ENCODE peak calls at places on chromosomes 2 and 18, in nine cellular contexts. One of them, this sample, is unnamed.

GRCh38 chr2:226581004-226581403 is 218.6 kb downstream of the IRS1 start:
- DNase-seq in NCI-H1105 treated with DMSO at 0.1 percent for 48 hours: no peak
- DNase-seq in GM18507: no peak
- DNase-seq in activated CD4-positive, alpha-beta T cell treated with anti-CD3 and anti-CD28 coated beads, Interleukin-2, amount 50 U/mL, for 4 hours: no peak
- DNase-seq in SK-MEL-5: no peak
- DNase-seq in spleen: no peak
- DNase-seq in NCI-H1417 treated with DMSO at 0.1 percent for 48 hours: no peak
- DNase-seq in fibroblast of pulmonary artery: no peak
- DNase-seq in skeletal muscle cell: no peak
- DNase-seq in this sample: peak; percentile 73

GRCh38 chr18:72762505-72763122 is 105.2 kb downstream of the NETO1 start:
- DNase-seq in NCI-H1105 treated with DMSO at 0.1 percent for 48 hours: peak; percentile 64
- DNase-seq in GM18507: peak; percentile 2
- DNase-seq in activated CD4-positive, alpha-beta T cell treated with anti-CD3 and anti-CD28 coated beads, Interleukin-2, amount 50 U/mL, for 4 hours: no peak
- DNase-seq in SK-MEL-5: peak; percentile 73
- DNase-seq in spleen: no peak
- DNase-seq in NCI-H1417 treated with DMSO at 0.1 percent for 48 hours: peak; percentile 74
- DNase-seq in fibroblast of pulmonary artery: peak; percentile 76
- DNase-seq in skeletal muscle cell: peak; percentile 25
- DNase-seq in this sample: no peak

GRCh38 chr2:142722086-142722485 is 155.4 kb upstream of the KYNU start:
- DNase-seq in NCI-H1105 treated with DMSO at 0.1 percent for 48 hours: no peak
- DNase-seq in GM18507: no peak
- DNase-seq in activated CD4-positive, alpha-beta T cell treated with anti-CD3 and anti-CD28 coated beads, Interleukin-2, amount 50 U/mL, for 4 hours: no peak
- DNase-seq in SK-MEL-5: peak; percentile 67
- DNase-seq in spleen: no peak
- DNase-seq in NCI-H1417 treated with DMSO at 0.1 percent for 48 hours: no peak
- DNase-seq in fibroblast of pulmonary artery: no peak
- DNase-seq in skeletal muscle cell: no peak
- DNase-seq in this sample: no peak

GRCh38 chr18:63160172-63160995 is 159.2 kb downstream of the BCL2 start:
- DNase-seq in NCI-H1105 treated with DMSO at 0.1 percent for 48 hours: no peak
- DNase-seq in GM18507: no peak
- DNase-seq in activated CD4-positive, alpha-beta T cell treated with anti-CD3 and anti-CD28 coated beads, Interleukin-2, amount 50 U/mL, for 4 hours: no peak
- DNase-seq in SK-MEL-5: no peak
- DNase-seq in spleen: peak; percentile 83
- DNase-seq in NCI-H1417 treated with DMSO at 0.1 percent for 48 hours: no peak
- DNase-seq in fibroblast of pulmonary artery: no peak
- DNase-seq in skeletal muscle cell: no peak
- DNase-seq in this sample: peak; percentile 59

GRCh38 chr18:79680100-79680879 is 687 bp downstream of the CTDP1 start:
- DNase-seq in NCI-H1105 treated with DMSO at 0.1 percent for 48 hours: no peak
- DNase-seq in GM18507: no peak
- DNase-seq in activated CD4-positive, alpha-beta T cell treated with anti-CD3 and anti-CD28 coated beads, Interleukin-2, amount 50 U/mL, for 4 hours: peak; percentile 52
- DNase-seq in SK-MEL-5: peak; percentile 35
- DNase-seq in spleen: peak; percentile 93
- DNase-seq in NCI-H1417 treated with DMSO at 0.1 percent for 48 hours: no peak
- DNase-seq in fibroblast of pulmonary artery: peak; percentile 60
- DNase-seq in skeletal muscle cell: no peak
- DNase-seq in this sample: peak; percentile 86

GRCh38 chr2:31070339-31070738 is 67.9 kb downstream of the GALNT14 start:
- DNase-seq in NCI-H1105 treated with DMSO at 0.1 percent for 48 hours: no peak
- DNase-seq in GM18507: no peak
- DNase-seq in activated CD4-positive, alpha-beta T cell treated with anti-CD3 and anti-CD28 coated beads, Interleukin-2, amount 50 U/mL, for 4 hours: no peak
- DNase-seq in SK-MEL-5: no peak
- DNase-seq in spleen: no peak
- DNase-seq in NCI-H1417 treated with DMSO at 0.1 percent for 48 hours: no peak
- DNase-seq in fibroblast of pulmonary artery: no peak
- DNase-seq in skeletal muscle cell: no peak
- DNase-seq in this sample: no peak

GRCh38 chr18:36308711-36309435 is 11.4 kb downstream of the FHOD3 start:
- DNase-seq in NCI-H1105 treated with DMSO at 0.1 percent for 48 hours: no peak
- DNase-seq in GM18507: no peak
- DNase-seq in activated CD4-positive, alpha-beta T cell treated with anti-CD3 and anti-CD28 coated beads, Interleukin-2, amount 50 U/mL, for 4 hours: no peak
- DNase-seq in SK-MEL-5: no peak
- DNase-seq in spleen: no peak
- DNase-seq in NCI-H1417 treated with DMSO at 0.1 percent for 48 hours: no peak
- DNase-seq in fibroblast of pulmonary artery: no peak
- DNase-seq in skeletal muscle cell: no peak
- DNase-seq in this sample: no peak

GRCh38 chr2:126733795-126734194 is 77.8 kb downstream of the GYPC start:
- DNase-seq in NCI-H1105 treated with DMSO at 0.1 percent for 48 hours: no peak
- DNase-seq in GM18507: no peak
- DNase-seq in activated CD4-positive, alpha-beta T cell treated with anti-CD3 and anti-CD28 coated beads, Interleukin-2, amount 50 U/mL, for 4 hours: no peak
- DNase-seq in SK-MEL-5: no peak
- DNase-seq in spleen: no peak
- DNase-seq in NCI-H1417 treated with DMSO at 0.1 percent for 48 hours: no peak
- DNase-seq in fibroblast of pulmonary artery: no peak
- DNase-seq in skeletal muscle cell: no peak
- DNase-seq in this sample: no peak

GRCh38 chr2:193966590-193966989 is 1690.4 kb upstream of the SLC39A10 start:
- DNase-seq in NCI-H1105 treated with DMSO at 0.1 percent for 48 hours: no peak
- DNase-seq in GM18507: no peak
- DNase-seq in activated CD4-positive, alpha-beta T cell treated with anti-CD3 and anti-CD28 coated beads, Interleukin-2, amount 50 U/mL, for 4 hours: no peak
- DNase-seq in SK-MEL-5: peak; percentile 28
- DNase-seq in spleen: no peak
- DNase-seq in NCI-H1417 treated with DMSO at 0.1 percent for 48 hours: no peak
- DNase-seq in fibroblast of pulmonary artery: peak; percentile 87
- DNase-seq in skeletal muscle cell: peak; percentile 82
- DNase-seq in this sample: no peak

GRCh38 chr2:162196611-162197010 is 44.6 kb upstream of the GCG start:
- DNase-seq in NCI-H1105 treated with DMSO at 0.1 percent for 48 hours: no peak
- DNase-seq in GM18507: no peak
- DNase-seq in activated CD4-positive, alpha-beta T cell treated with anti-CD3 and anti-CD28 coated beads, Interleukin-2, amount 50 U/mL, for 4 hours: no peak
- DNase-seq in SK-MEL-5: no peak
- DNase-seq in spleen: no peak
- DNase-seq in NCI-H1417 treated with DMSO at 0.1 percent for 48 hours: no peak
- DNase-seq in fibroblast of pulmonary artery: peak; percentile 53
- DNase-seq in skeletal muscle cell: peak; percentile 48
- DNase-seq in this sample: no peak

GRCh38 chr18:70293166-70293565 is 4.3 kb downstream of the SOCS6 start:
- DNase-seq in NCI-H1105 treated with DMSO at 0.1 percent for 48 hours: no peak
- DNase-seq in GM18507: no peak
- DNase-seq in activated CD4-positive, alpha-beta T cell treated with anti-CD3 and anti-CD28 coated beads, Interleukin-2, amount 50 U/mL, for 4 hours: no peak
- DNase-seq in SK-MEL-5: no peak
- DNase-seq in spleen: no peak
- DNase-seq in NCI-H1417 treated with DMSO at 0.1 percent for 48 hours: no peak
- DNase-seq in fibroblast of pulmonary artery: no peak
- DNase-seq in skeletal muscle cell: no peak
- DNase-seq in this sample: no peak

GRCh38 chr2:105121417-105121816 is 83.5 kb downstream of the MRPS9 start:
- DNase-seq in NCI-H1105 treated with DMSO at 0.1 percent for 48 hours: no peak
- DNase-seq in GM18507: no peak
- DNase-seq in activated CD4-positive, alpha-beta T cell treated with anti-CD3 and anti-CD28 coated beads, Interleukin-2, amount 50 U/mL, for 4 hours: no peak
- DNase-seq in SK-MEL-5: no peak
- DNase-seq in spleen: no peak
- DNase-seq in NCI-H1417 treated with DMSO at 0.1 percent for 48 hours: no peak
- DNase-seq in fibroblast of pulmonary artery: no peak
- DNase-seq in skeletal muscle cell: no peak
- DNase-seq in this sample: no peak

GRCh38 chr2:170815746-170816498 is 765 bp upstream of the GAD1 start:
- DNase-seq in NCI-H1105 treated with DMSO at 0.1 percent for 48 hours: peak; percentile 83
- DNase-seq in GM18507: peak; percentile 58
- DNase-seq in activated CD4-positive, alpha-beta T cell treated with anti-CD3 and anti-CD28 coated beads, Interleukin-2, amount 50 U/mL, for 4 hours: peak; percentile 55
- DNase-seq in SK-MEL-5: peak; percentile 73
- DNase-seq in spleen: peak; percentile 81
- DNase-seq in NCI-H1417 treated with DMSO at 0.1 percent for 48 hours: no peak
- DNase-seq in fibroblast of pulmonary artery: peak; percentile 46
- DNase-seq in skeletal muscle cell: no peak
- DNase-seq in this sample: peak; percentile 79

GRCh38 chr2:217899231-217900009 is 103.4 kb downstream of the TNS1 start:
- DNase-seq in NCI-H1105 treated with DMSO at 0.1 percent for 48 hours: no peak
- DNase-seq in GM18507: peak; percentile 38
- DNase-seq in activated CD4-positive, alpha-beta T cell treated with anti-CD3 and anti-CD28 coated beads, Interleukin-2, amount 50 U/mL, for 4 hours: no peak
- DNase-seq in SK-MEL-5: peak; percentile 70
- DNase-seq in spleen: no peak
- DNase-seq in NCI-H1417 treated with DMSO at 0.1 percent for 48 hours: no peak
- DNase-seq in fibroblast of pulmonary artery: peak; percentile 89
- DNase-seq in skeletal muscle cell: peak; percentile 68
- DNase-seq in this sample: peak; percentile 75

GRCh38 chr18:76557026-76557575 is 62.1 kb upstream of the ZNF516 start:
- DNase-seq in NCI-H1105 treated with DMSO at 0.1 percent for 48 hours: no peak
- DNase-seq in GM18507: no peak
- DNase-seq in activated CD4-positive, alpha-beta T cell treated with anti-CD3 and anti-CD28 coated beads, Interleukin-2, amount 50 U/mL, for 4 hours: no peak
- DNase-seq in SK-MEL-5: no peak
- DNase-seq in spleen: no peak
- DNase-seq in NCI-H1417 treated with DMSO at 0.1 percent for 48 hours: no peak
- DNase-seq in fibroblast of pulmonary artery: no peak
- DNase-seq in skeletal muscle cell: no peak
- DNase-seq in this sample: no peak

GRCh38 chr2:97730245-97730644 is 16.9 kb downstream of the ZAP70 start:
- DNase-seq in NCI-H1105 treated with DMSO at 0.1 percent for 48 hours: peak; percentile 16
- DNase-seq in GM18507: no peak
- DNase-seq in activated CD4-positive, alpha-beta T cell treated with anti-CD3 and anti-CD28 coated beads, Interleukin-2, amount 50 U/mL, for 4 hours: no peak
- DNase-seq in SK-MEL-5: no peak
- DNase-seq in spleen: peak; percentile 14
- DNase-seq in NCI-H1417 treated with DMSO at 0.1 percent for 48 hours: no peak
- DNase-seq in fibroblast of pulmonary artery: peak; percentile 33
- DNase-seq in skeletal muscle cell: no peak
- DNase-seq in this sample: no peak

GRCh38 chr2:120580709-120581108 is 155.0 kb upstream of the GLI2 start:
- DNase-seq in NCI-H1105 treated with DMSO at 0.1 percent for 48 hours: no peak
- DNase-seq in GM18507: no peak
- DNase-seq in activated CD4-positive, alpha-beta T cell treated with anti-CD3 and anti-CD28 coated beads, Interleukin-2, amount 50 U/mL, for 4 hours: no peak
- DNase-seq in SK-MEL-5: no peak
- DNase-seq in spleen: no peak
- DNase-seq in NCI-H1417 treated with DMSO at 0.1 percent for 48 hours: no peak
- DNase-seq in fibroblast of pulmonary artery: no peak
- DNase-seq in skeletal muscle cell: no peak
- DNase-seq in this sample: no peak

GRCh38 chr18:33201509-33201926 is 239.0 kb downstream of the CCDC178 start:
- DNase-seq in NCI-H1105 treated with DMSO at 0.1 percent for 48 hours: no peak
- DNase-seq in GM18507: no peak
- DNase-seq in activated CD4-positive, alpha-beta T cell treated with anti-CD3 and anti-CD28 coated beads, Interleukin-2, amount 50 U/mL, for 4 hours: no peak
- DNase-seq in SK-MEL-5: peak; percentile 77
- DNase-seq in spleen: no peak
- DNase-seq in NCI-H1417 treated with DMSO at 0.1 percent for 48 hours: no peak
- DNase-seq in fibroblast of pulmonary artery: peak; percentile 53
- DNase-seq in skeletal muscle cell: peak; percentile 13
- DNase-seq in this sample: no peak

GRCh38 chr2:224195954-224196571 is 157.0 kb upstream of the SERPINE2 start:
- DNase-seq in NCI-H1105 treated with DMSO at 0.1 percent for 48 hours: no peak
- DNase-seq in GM18507: no peak
- DNase-seq in activated CD4-positive, alpha-beta T cell treated with anti-CD3 and anti-CD28 coated beads, Interleukin-2, amount 50 U/mL, for 4 hours: no peak
- DNase-seq in SK-MEL-5: peak; percentile 28
- DNase-seq in spleen: no peak
- DNase-seq in NCI-H1417 treated with DMSO at 0.1 percent for 48 hours: no peak
- DNase-seq in fibroblast of pulmonary artery: peak; percentile 34
- DNase-seq in skeletal muscle cell: no peak
- DNase-seq in this sample: no peak

GRCh38 chr2:46775722-46776121 is 139.9 kb downstream of the MCFD2 start:
- DNase-seq in NCI-H1105 treated with DMSO at 0.1 percent for 48 hours: no peak
- DNase-seq in GM18507: no peak
- DNase-seq in activated CD4-positive, alpha-beta T cell treated with anti-CD3 and anti-CD28 coated beads, Interleukin-2, amount 50 U/mL, for 4 hours: no peak
- DNase-seq in SK-MEL-5: no peak
- DNase-seq in spleen: no peak
- DNase-seq in NCI-H1417 treated with DMSO at 0.1 percent for 48 hours: no peak
- DNase-seq in fibroblast of pulmonary artery: no peak
- DNase-seq in skeletal muscle cell: no peak
- DNase-seq in this sample: no peak

GRCh38 chr2:144430722-144431163 is 89.2 kb downstream of the ZEB2 start:
- DNase-seq in NCI-H1105 treated with DMSO at 0.1 percent for 48 hours: peak; percentile 75
- DNase-seq in GM18507: peak; percentile 8
- DNase-seq in activated CD4-positive, alpha-beta T cell treated with anti-CD3 and anti-CD28 coated beads, Interleukin-2, amount 50 U/mL, for 4 hours: no peak
- DNase-seq in SK-MEL-5: no peak
- DNase-seq in spleen: no peak
- DNase-seq in NCI-H1417 treated with DMSO at 0.1 percent for 48 hours: no peak
- DNase-seq in fibroblast of pulmonary artery: peak; percentile 63
- DNase-seq in skeletal muscle cell: peak; percentile 72
- DNase-seq in this sample: no peak

GRCh38 chr2:205171541-205171940 is 510.8 kb upstream of the NRP2 start:
- DNase-seq in NCI-H1105 treated with DMSO at 0.1 percent for 48 hours: no peak
- DNase-seq in GM18507: no peak
- DNase-seq in activated CD4-positive, alpha-beta T cell treated with anti-CD3 and anti-CD28 coated beads, Interleukin-2, amount 50 U/mL, for 4 hours: no peak
- DNase-seq in SK-MEL-5: no peak
- DNase-seq in spleen: no peak
- DNase-seq in NCI-H1417 treated with DMSO at 0.1 percent for 48 hours: no peak
- DNase-seq in fibroblast of pulmonary artery: no peak
- DNase-seq in skeletal muscle cell: no peak
- DNase-seq in this sample: no peak

GRCh38 chr2:56047136-56047535 is 123.6 kb upstream of the EFEMP1 start:
- DNase-seq in NCI-H1105 treated with DMSO at 0.1 percent for 48 hours: peak; percentile 50
- DNase-seq in GM18507: no peak
- DNase-seq in activated CD4-positive, alpha-beta T cell treated with anti-CD3 and anti-CD28 coated beads, Interleukin-2, amount 50 U/mL, for 4 hours: no peak
- DNase-seq in SK-MEL-5: no peak
- DNase-seq in spleen: no peak
- DNase-seq in NCI-H1417 treated with DMSO at 0.1 percent for 48 hours: no peak
- DNase-seq in fibroblast of pulmonary artery: no peak
- DNase-seq in skeletal muscle cell: no peak
- DNase-seq in this sample: no peak

GRCh38 chr2:75751824-75752468 is 41.2 kb upstream of the GCFC2 start:
- DNase-seq in NCI-H1105 treated with DMSO at 0.1 percent for 48 hours: no peak
- DNase-seq in GM18507: no peak
- DNase-seq in activated CD4-positive, alpha-beta T cell treated with anti-CD3 and anti-CD28 coated beads, Interleukin-2, amount 50 U/mL, for 4 hours: no peak
- DNase-seq in SK-MEL-5: no peak
- DNase-seq in spleen: no peak
- DNase-seq in NCI-H1417 treated with DMSO at 0.1 percent for 48 hours: no peak
- DNase-seq in fibroblast of pulmonary artery: no peak
- DNase-seq in skeletal muscle cell: no peak
- DNase-seq in this sample: no peak

GRCh38 chr18:75455249-75456183 is 28.0 kb upstream of the SMIM21 start:
- DNase-seq in NCI-H1105 treated with DMSO at 0.1 percent for 48 hours: no peak
- DNase-seq in GM18507: no peak
- DNase-seq in activated CD4-positive, alpha-beta T cell treated with anti-CD3 and anti-CD28 coated beads, Interleukin-2, amount 50 U/mL, for 4 hours: no peak
- DNase-seq in SK-MEL-5: no peak
- DNase-seq in spleen: no peak
- DNase-seq in NCI-H1417 treated with DMSO at 0.1 percent for 48 hours: no peak
- DNase-seq in fibroblast of pulmonary artery: peak; percentile 23
- DNase-seq in skeletal muscle cell: no peak
- DNase-seq in this sample: no peak

GRCh38 chr2:74333175-74333574 is 10.0 kb downstream of the SLC4A5 start:
- DNase-seq in NCI-H1105 treated with DMSO at 0.1 percent for 48 hours: peak; percentile 34
- DNase-seq in GM18507: no peak
- DNase-seq in activated CD4-positive, alpha-beta T cell treated with anti-CD3 and anti-CD28 coated beads, Interleukin-2, amount 50 U/mL, for 4 hours: no peak
- DNase-seq in SK-MEL-5: peak; percentile 78
- DNase-seq in spleen: no peak
- DNase-seq in NCI-H1417 treated with DMSO at 0.1 percent for 48 hours: no peak
- DNase-seq in fibroblast of pulmonary artery: peak; percentile 68
- DNase-seq in skeletal muscle cell: no peak
- DNase-seq in this sample: peak; percentile 29

GRCh38 chr2:196143641-196144236 is 27.6 kb downstream of the STK17B start:
- DNase-seq in NCI-H1105 treated with DMSO at 0.1 percent for 48 hours: no peak
- DNase-seq in GM18507: no peak
- DNase-seq in activated CD4-positive, alpha-beta T cell treated with anti-CD3 and anti-CD28 coated beads, Interleukin-2, amount 50 U/mL, for 4 hours: no peak
- DNase-seq in SK-MEL-5: no peak
- DNase-seq in spleen: no peak
- DNase-seq in NCI-H1417 treated with DMSO at 0.1 percent for 48 hours: no peak
- DNase-seq in fibroblast of pulmonary artery: peak; percentile 42
- DNase-seq in skeletal muscle cell: no peak
- DNase-seq in this sample: no peak

GRCh38 chr2:126793885-126794613 is 104.6 kb upstream of the TEX51 start:
- DNase-seq in NCI-H1105 treated with DMSO at 0.1 percent for 48 hours: peak; percentile 21
- DNase-seq in GM18507: no peak
- DNase-seq in activated CD4-positive, alpha-beta T cell treated with anti-CD3 and anti-CD28 coated beads, Interleukin-2, amount 50 U/mL, for 4 hours: no peak
- DNase-seq in SK-MEL-5: no peak
- DNase-seq in spleen: peak; percentile 59
- DNase-seq in NCI-H1417 treated with DMSO at 0.1 percent for 48 hours: no peak
- DNase-seq in fibroblast of pulmonary artery: no peak
- DNase-seq in skeletal muscle cell: no peak
- DNase-seq in this sample: no peak

GRCh38 chr2:239223330-239224248 is 177.2 kb downstream of the HDAC4 start:
- DNase-seq in NCI-H1105 treated with DMSO at 0.1 percent for 48 hours: no peak
- DNase-seq in GM18507: no peak
- DNase-seq in activated CD4-positive, alpha-beta T cell treated with anti-CD3 and anti-CD28 coated beads, Interleukin-2, amount 50 U/mL, for 4 hours: no peak
- DNase-seq in SK-MEL-5: peak; percentile 83
- DNase-seq in spleen: no peak
- DNase-seq in NCI-H1417 treated with DMSO at 0.1 percent for 48 hours: no peak
- DNase-seq in fibroblast of pulmonary artery: peak; percentile 56
- DNase-seq in skeletal muscle cell: peak; percentile 45
- DNase-seq in this sample: peak; percentile 77

GRCh38 chr2:224359569-224359968 is 42.3 kb downstream of the FAM124B start:
- DNase-seq in NCI-H1105 treated with DMSO at 0.1 percent for 48 hours: no peak
- DNase-seq in GM18507: no peak
- DNase-seq in activated CD4-positive, alpha-beta T cell treated with anti-CD3 and anti-CD28 coated beads, Interleukin-2, amount 50 U/mL, for 4 hours: no peak
- DNase-seq in SK-MEL-5: peak; percentile 46
- DNase-seq in spleen: no peak
- DNase-seq in NCI-H1417 treated with DMSO at 0.1 percent for 48 hours: no peak
- DNase-seq in fibroblast of pulmonary artery: peak; percentile 14
- DNase-seq in skeletal muscle cell: no peak
- DNase-seq in this sample: no peak

GRCh38 chr2:120820885-120821279 is 85.2 kb downstream of the GLI2 start:
- DNase-seq in NCI-H1105 treated with DMSO at 0.1 percent for 48 hours: no peak
- DNase-seq in GM18507: no peak
- DNase-seq in activated CD4-positive, alpha-beta T cell treated with anti-CD3 and anti-CD28 coated beads, Interleukin-2, amount 50 U/mL, for 4 hours: no peak
- DNase-seq in SK-MEL-5: no peak
- DNase-seq in spleen: peak; percentile 52
- DNase-seq in NCI-H1417 treated with DMSO at 0.1 percent for 48 hours: no peak
- DNase-seq in fibroblast of pulmonary artery: peak; percentile 55
- DNase-seq in skeletal muscle cell: peak; percentile 74
- DNase-seq in this sample: no peak

This sample was measured in mucosa of descending colon.